ENCODE peak calls at places on chromosome 14, in ten cellular contexts. H is HepG2, Q is transverse colon, D is suprapubic skin, O is stomach, S is GM12878, X is K562, B is upper lobe of left lung, Y is sigmoid colon, F is SK-N-SH. R is an unnamed sample. For H3K9me3, the result is how much of the 10 kb centered on the place peaks cover.

GRCh38 chr14:51562816-51563215 is 88.9 kb upstream of the FRMD6 start:
- DNase-seq in H (no peak), Q (no peak), D (no peak), O (no peak), S (no peak), X (no peak), B (no peak), Y (no peak), F (no peak), R (no peak)

GRCh38 chr14:99080306-99080705 is 191.7 kb downstream of the BCL11B start:
- DNase-seq in H (no peak), Q (no peak), D (no peak), O (no peak), S (no peak), X (no peak), B (no peak), Y (no peak), F (no peak), R (peak)

GRCh38 chr14:78445275-78445674 is 275.1 kb downstream of the NRXN3 start:
- DNase-seq in H (no peak), Q (no peak), D (no peak), O (no peak), S (no peak), X (no peak), B (no peak), Y (no peak), F (peak), R (no peak)

GRCh38 chr14:77674931-77675330 is 32.9 kb downstream of the ALKBH1 start:
- DNase-seq in H (no peak), Q (peak), D (no peak), O (peak), S (no peak), X (no peak), B (no peak), Y (no peak), F (no peak), R (no peak)

GRCh38 chr14:53953828-53954550 is 2.6 kb downstream of the BMP4 start:
- DNase-seq in H (peak), Q (peak), D (peak), O (no peak), S (no peak), X (no peak), B (peak), Y (peak), F (peak), R (no peak)

GRCh38 chr14:52950898-52951729 is at the start of gene FERMT2:
- DNase-seq in H (peak), Q (peak), D (peak), O (peak), S (no peak), X (peak), B (peak), Y (peak), F (peak), R (peak)

GRCh38 chr14:60777856-60778578 is 43.5 kb downstream of the MNAT1 start:
- DNase-seq in H (no peak), Q (no peak), D (no peak), O (no peak), S (no peak), X (no peak), B (no peak), Y (no peak), F (no peak), R (no peak)

GRCh38 chr14:59852350-59852749 is 18.2 kb downstream of the RTN1 start:
- DNase-seq in H (no peak), Q (no peak), D (no peak), O (no peak), S (no peak), X (no peak), B (no peak), Y (no peak), F (no peak), R (no peak)

GRCh38 chr14:68449565-68450295 is 343.1 kb downstream of the ZFP36L1 start:
- DNase-seq in H (no peak), Q (no peak), D (no peak), O (no peak), S (no peak), X (no peak), B (no peak), Y (no peak), F (no peak), R (no peak)

GRCh38 chr14:54291491-54292191 is 105.2 kb upstream of the CDKN3 start:
- DNase-seq in H (peak), Q (no peak), D (no peak), O (no peak), S (no peak), X (no peak), B (peak), Y (no peak), F (no peak), R (no peak)

GRCh38 chr14:32480337-32480736 is 151.2 kb downstream of the AKAP6 start:
- DNase-seq in H (no peak), Q (no peak), D (no peak), O (no peak), S (no peak), X (no peak), B (no peak), Y (no peak), F (no peak), R (no peak)

GRCh38 chr14:100049220-100049619 is 16.0 kb upstream of the EVL start:
- DNase-seq in H (peak), Q (no peak), D (no peak), O (no peak), S (no peak), X (no peak), B (no peak), Y (no peak), F (no peak), R (no peak)

GRCh38 chr14:26522985-26523384 is 74.8 kb downstream of the NOVA1 start:
- DNase-seq in H (no peak), Q (no peak), D (no peak), O (no peak), S (no peak), X (no peak), B (no peak), Y (no peak), F (no peak), R (no peak)

GRCh38 chr14:40618225-40618898 is 988.3 kb upstream of the LRFN5 start:
- DNase-seq in H (no peak), Q (no peak), D (no peak), O (no peak), S (no peak), X (no peak), B (no peak), Y (no peak), F (no peak), R (no peak)

GRCh38 chr14:35534130-35534883 is at the start of gene INSM2:
- DNase-seq in H (no peak), Q (no peak), D (no peak), O (no peak), S (no peak), X (no peak), B (peak), Y (no peak), F (no peak), R (no peak)

GRCh38 chr14:89242871-89243270 is 174.2 kb downstream of the FOXN3 start:
- DNase-seq in H (no peak), Q (no peak), D (no peak), O (no peak), S (no peak), X (no peak), B (no peak), Y (no peak), F (no peak), R (no peak)

GRCh38 chr14:53668861-53669260 is 287.8 kb downstream of the BMP4 start:
- DNase-seq in H (no peak), Q (no peak), D (no peak), O (no peak), S (no peak), X (no peak), B (no peak), Y (no peak), F (no peak), R (no peak)

GRCh38 chr14:63454863-63455622 is 88.1 kb downstream of the PPP2R5E start:
- DNase-seq in H (no peak), Q (no peak), D (no peak), O (peak), S (no peak), X (peak), B (no peak), Y (no peak), F (no peak), R (no peak)

GRCh38 chr14:81435578-81436295 is 35.6 kb upstream of the STON2 start:
- DNase-seq in H (peak), Q (peak), D (peak), O (peak), S (no peak), X (peak), B (peak), Y (peak), F (peak), R (no peak)

GRCh38 chr14:62722406-62722805 is 322.9 kb downstream of the KCNH5 start:
- DNase-seq in H (no peak), Q (no peak), D (no peak), O (no peak), S (no peak), X (no peak), B (no peak), Y (no peak), F (no peak), R (no peak)

GRCh38 chr14:60807971-60808370 is 73.4 kb downstream of the MNAT1 start:
- DNase-seq in H (no peak), Q (no peak), D (no peak), O (no peak), S (no peak), X (no peak), B (no peak), Y (no peak), F (no peak), R (no peak)

GRCh38 chr14:32940066-32940651 is 1.5 kb downstream of the NPAS3 start:
- DNase-seq in H (no peak), Q (no peak), D (no peak), O (no peak), S (no peak), X (no peak), B (no peak), Y (no peak), F (no peak), R (no peak)

GRCh38 chr14:101150010-101150409 is 246.5 kb upstream of the RTL1 start:
- DNase-seq in H (no peak), Q (no peak), D (no peak), O (no peak), S (no peak), X (no peak), B (peak), Y (no peak), F (no peak), R (no peak)

GRCh38 chr14:23512156-23512555 is 39.4 kb downstream of the ZFHX2 start:
- DNase-seq in H (no peak), Q (no peak), D (no peak), O (no peak), S (no peak), X (no peak), B (no peak), Y (no peak), F (peak), R (no peak)

GRCh38 chr14:80784824-80785223 is 156.7 kb downstream of the CEP128 start:
- DNase-seq in H (no peak), Q (no peak), D (no peak), O (no peak), S (no peak), X (no peak), B (no peak), Y (no peak), F (no peak), R (no peak)

GRCh38 chr14:68634346-68634745 is 158.5 kb downstream of the ZFP36L1 start:
- DNase-seq in H (no peak), Q (no peak), D (peak), O (no peak), S (no peak), X (no peak), B (no peak), Y (no peak), F (no peak), R (peak)

GRCh38 chr14:37325332-37325731 is 127.6 kb downstream of the MIPOL1 start:
- DNase-seq in H (no peak), Q (no peak), D (no peak), O (no peak), S (no peak), X (no peak), B (no peak), Y (no peak), F (no peak), R (no peak)

GRCh38 chr14:81454572-81455218 is 54.6 kb upstream of the STON2 start:
- DNase-seq in H (no peak), Q (peak), D (no peak), O (no peak), S (no peak), X (no peak), B (no peak), Y (no peak), F (no peak), R (no peak)

GRCh38 chr14:61533513-61534255 is 161.6 kb upstream of the HIF1A start:
- DNase-seq in H (no peak), Q (peak), D (no peak), O (no peak), S (no peak), X (no peak), B (no peak), Y (no peak), F (no peak), R (no peak)

GRCh38 chr14:33467967-33468366 is 482.9 kb downstream of the EGLN3 start:
- DNase-seq in H (no peak), Q (no peak), D (no peak), O (no peak), S (no peak), X (no peak), B (no peak), Y (no peak), F (no peak), R (no peak)

GRCh38 chr14:52545584-52546317 is 6.6 kb downstream of the TXNDC16 start:
- DNase-seq in H (no peak), Q (no peak), D (no peak), O (no peak), S (no peak), X (no peak), B (no peak), Y (no peak), F (no peak), R (no peak)

GRCh38 chr14:20628063-20628854 is 13.2 kb downstream of the OR6S1 start:
- DNase-seq in H (no peak), Q (no peak), D (no peak), O (no peak), S (no peak), X (no peak), B (no peak), Y (no peak), F (no peak), R (no peak)

GRCh38 chr14:86015916-86016315 is 486.0 kb downstream of the FLRT2 start:
- DNase-seq in H (no peak), Q (no peak), D (no peak), O (no peak), S (no peak), X (no peak), B (no peak), Y (no peak), F (no peak), R (no peak)

GRCh38 chr14:27391331-27391730 is 793.5 kb upstream of the NOVA1 start:
- DNase-seq in H (no peak), Q (no peak), D (no peak), O (no peak), S (no peak), X (no peak), B (no peak), Y (no peak), F (no peak), R (no peak)

GRCh38 chr14:91413547-91414474 is 3.8 kb downstream of the CCDC88C start:
- DNase-seq in H (no peak), Q (peak), D (no peak), O (peak), S (no peak), X (no peak), B (no peak), Y (no peak), F (no peak), R (no peak)
- TF ChIP-seq POLR2AphosphoS5 in H (no peak), Q (no peak), D (no peak), O (no peak), S (peak), X (no peak), B (peak), Y (no peak), F (no peak), R (no peak)

GRCh38 chr14:96304956-96305355 is 48.9 kb downstream of the BDKRB1 start:
- DNase-seq in H (no peak), Q (no peak), D (no peak), O (no peak), S (no peak), X (peak), B (no peak), Y (no peak), F (no peak), R (no peak)

GRCh38 chr14:96303981-96304380 is 48.0 kb downstream of the BDKRB1 start:
- DNase-seq in H (no peak), Q (no peak), D (no peak), O (no peak), S (no peak), X (no peak), B (no peak), Y (no peak), F (peak), R (no peak)

GRCh38 chr14:96307434-96307833 is 51.4 kb downstream of the BDKRB1 start:
- DNase-seq in H (peak), Q (no peak), D (no peak), O (no peak), S (no peak), X (no peak), B (no peak), Y (no peak), F (no peak), R (no peak)

GRCh38 chr14:96309128-96309906 is 53.3 kb downstream of the BDKRB1 start:
- DNase-seq in H (peak), Q (peak), D (no peak), O (no peak), S (no peak), X (no peak), B (no peak), Y (no peak), F (no peak), R (no peak)

DNA sequence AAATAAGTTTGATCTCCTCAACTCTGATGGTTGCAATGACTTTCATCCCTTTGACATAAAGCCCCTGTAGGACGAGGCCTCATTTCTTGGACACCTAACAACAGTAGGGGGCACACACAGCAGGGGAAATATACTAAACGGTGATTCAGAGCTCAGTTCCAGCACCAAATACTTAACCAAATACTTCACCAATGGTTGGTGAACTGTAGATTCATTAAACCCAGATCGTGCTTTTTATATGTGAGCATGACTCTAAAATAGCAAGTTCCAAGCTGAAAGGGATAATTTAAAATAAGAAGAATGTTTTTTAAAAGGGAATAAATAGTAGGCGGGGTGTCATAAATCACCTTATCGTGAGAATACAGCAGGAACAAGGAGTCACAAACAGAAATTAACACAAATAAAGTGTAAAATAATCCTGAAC is 53.2 kb downstream of the ATG2B start:
- DNase-seq in H (peak), Q (no peak), D (no peak), O (no peak), S (no peak), X (peak), B (no peak), Y (no peak), F (no peak), R (no peak)
- TF ChIP-seq EP300 in H (no peak), Q (no peak), D (no peak), O (no peak), S (no peak), X (no peak), B (no peak), Y (no peak), F (no peak), R (no peak)

GRCh38 chr14:105873870-105874512 is 347.6 kb downstream of the TMEM121 start:
- DNase-seq in H (no peak), Q (no peak), D (no peak), O (no peak), S (no peak), X (no peak), B (no peak), Y (no peak), F (no peak), R (no peak)

GRCh38 chr14:105877645-105878044 is 351.3 kb downstream of the TMEM121 start:
- DNase-seq in H (no peak), Q (no peak), D (no peak), O (peak), S (no peak), X (no peak), B (no peak), Y (no peak), F (no peak), R (no peak)

GRCh38 chr14:105876829-105877228 is 350.4 kb downstream of the TMEM121 start:
- DNase-seq in H (no peak), Q (peak), D (no peak), O (peak), S (no peak), X (no peak), B (peak), Y (peak), F (no peak), R (no peak)

GRCh38 chr14:105878125-105878524 is 351.7 kb downstream of the TMEM121 start:
- DNase-seq in H (no peak), Q (no peak), D (peak), O (peak), S (no peak), X (no peak), B (peak), Y (peak), F (no peak), R (no peak)

DNA sequence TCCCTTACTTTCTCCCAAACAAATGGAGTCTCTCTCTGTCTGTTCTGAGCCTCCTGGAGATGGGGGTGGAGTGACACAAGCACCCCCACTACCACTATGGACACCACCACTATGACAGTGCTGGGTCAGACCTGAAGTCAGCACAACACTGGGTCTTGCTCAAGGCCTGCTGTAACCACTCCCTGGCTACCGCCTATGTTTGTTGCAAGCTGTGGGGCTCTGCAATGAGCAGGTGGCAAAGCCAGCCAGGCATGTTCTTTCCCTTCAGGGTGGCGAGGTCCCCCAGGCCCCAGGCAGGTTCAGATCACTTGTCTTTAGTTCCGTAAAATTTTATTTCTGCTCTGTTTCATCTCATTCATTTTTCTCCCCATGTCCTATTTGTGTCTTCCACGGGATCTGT is 349.8 kb downstream of the TMEM121 start:
- DNase-seq in H (no peak), Q (no peak), D (no peak), O (peak), S (no peak), X (no peak), B (no peak), Y (peak), F (no peak), R (no peak)
- H3K9me3 ChIP-seq in H (under half), Q (under half), D (under half), O (under half), S (under half), X (under half), B (under half), Y (under half), F (under half), R (under half)

DNA sequence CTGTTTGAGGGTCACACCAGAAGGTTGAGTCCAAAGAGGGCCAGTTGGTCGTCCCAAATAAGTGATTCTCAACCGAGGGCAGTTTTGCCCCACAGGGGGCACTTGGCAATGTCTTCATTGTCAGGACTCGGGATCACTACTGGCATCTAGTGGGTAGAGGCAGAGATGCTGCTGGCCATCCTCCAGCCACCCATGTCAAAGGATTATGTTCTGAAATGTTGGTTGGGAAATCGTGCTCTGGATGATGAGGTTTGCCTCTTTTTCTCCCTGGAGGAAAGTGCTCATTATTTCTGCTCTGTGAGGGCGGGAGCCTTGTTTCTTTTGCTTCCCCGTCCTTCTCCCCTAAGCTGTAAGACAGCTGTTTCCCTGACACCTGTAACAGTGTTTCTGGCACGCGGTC is 3.6 kb downstream of the ZNF839 start:
- DNase-seq in H (peak), Q (peak), D (peak), O (peak), S (no peak), X (no peak), B (no peak), Y (peak), F (peak), R (peak)
- TF ChIP-seq POLR2AphosphoS5 in H (no peak), Q (no peak), D (no peak), O (peak), S (no peak), X (no peak), B (no peak), Y (no peak), F (no peak), R (peak)

DNA sequence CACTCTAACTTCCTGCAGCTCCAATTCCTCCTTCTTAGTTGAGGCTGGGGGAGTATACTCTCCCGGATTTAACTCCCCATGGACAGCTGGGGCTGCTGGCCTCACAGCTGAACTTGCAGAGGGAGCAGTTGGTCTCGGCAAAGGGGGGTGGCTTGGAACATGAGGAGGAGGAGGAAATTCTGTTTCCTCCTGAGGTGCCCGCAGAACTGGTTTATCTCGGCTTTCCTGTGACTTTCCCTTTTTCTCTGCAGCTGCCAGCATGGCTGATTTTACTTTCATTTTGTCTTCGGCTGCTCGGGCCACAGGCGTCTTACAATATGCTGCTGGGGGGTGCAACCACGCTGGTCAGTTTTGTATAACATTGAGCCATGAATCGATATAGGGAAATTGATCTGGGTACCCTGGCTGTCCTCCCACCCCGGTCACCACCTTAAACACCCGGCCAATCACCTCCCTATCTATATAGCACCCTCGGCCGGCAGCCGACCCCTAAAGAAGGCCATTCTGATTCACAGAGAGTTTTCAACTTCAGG is 1317.6 kb downstream of the TMEM121 start:
- DNase-seq in H (no peak), Q (peak), D (no peak), O (peak), S (no peak), X (no peak), B (no peak), Y (no peak), F (peak), R (no peak)
- TF ChIP-seq EP300 in H (no peak), Q (no peak), D (no peak), O (no peak), S (no peak), X (no peak), B (no peak), Y (no peak), F (no peak), R (no peak)

GRCh38 chr14:43003845-43004244 is 1397.2 kb downstream of the LRFN5 start:
- DNase-seq in H (peak), Q (no peak), D (no peak), O (no peak), S (no peak), X (peak), B (no peak), Y (no peak), F (no peak), R (no peak)
- H3K9me3 ChIP-seq in H (half or more), Q (under half), D (under half), O (under half), S (under half), X (under half), B (under half), Y (under half), F (under half), R (under half)

R was measured in esophagus muscularis mucosa.